ENCODE peak calls at places on chromosome X, in seven cellular contexts. K is A673, D is heart left ventricle, N is PC-3, I is kidney epithelial cell, L is fibroblast of lung, Y is spleen. B is an unnamed sample. For H3K36me3, the result is how much of the 10 kb centered on the place peaks cover.

GRCh38 chrX:2828404-2829065 is at the start of gene GYG2:
- DNase-seq in I (no peak), D (no peak), N (no peak), K (peak), Y (no peak), L (peak), B (peak)

GRCh38 chrX:68831405-68832100 is 2.7 kb downstream of the EFNB1 start:
- DNase-seq in L (no peak), I (no peak), N (no peak), K (no peak), D (no peak), Y (no peak), B (no peak)

GRCh38 chrX:108165349-108166111 is 74.0 kb downstream of the ATG4A start:
- DNase-seq in K (peak), N (peak), Y (no peak), I (no peak), D (no peak), L (peak), B (peak)

GRCh38 chrX:24146283-24146865 is 3.2 kb upstream of the ZFX start:
- DNase-seq in D (no peak), N (peak), Y (no peak), L (no peak), I (no peak), K (peak), B (no peak)

GRCh38 chrX:15906544-15906943 is 51.9 kb upstream of the AP1S2 start:
- DNase-seq in Y (no peak), L (peak), K (no peak), D (no peak), N (no peak), I (no peak), B (no peak)

GRCh38 chrX:11059923-11060322 is 51.2 kb upstream of the HCCS start:
- DNase-seq in D (no peak), N (peak), Y (no peak), L (no peak), I (no peak), K (no peak), B (peak)

GRCh38 chrX:103674531-103675454 is 11.7 kb downstream of the MORF4L2 start:
- DNase-seq in D (no peak), N (no peak), Y (no peak), I (no peak), K (no peak), L (no peak), B (no peak)

GRCh38 chrX:54043696-54044125 is 562 bp downstream of the PHF8 start:
- DNase-seq in D (peak), L (no peak), K (no peak), Y (peak), N (peak), I (no peak), B (peak)

GRCh38 chrX:149618871-149619270 is 12.7 kb downstream of the TMEM185A start:
- DNase-seq in Y (no peak), L (no peak), D (no peak), K (no peak), N (no peak), I (no peak), B (no peak)

GRCh38 chrX:86047174-86047991 is at the start of gene CHM:
- DNase-seq in N (peak), I (peak), L (peak), Y (peak), K (peak), D (no peak), B (peak)

GRCh38 chrX:136261316-136261715 is 10.1 kb upstream of the MAP7D3 start:
- DNase-seq in D (no peak), L (no peak), Y (no peak), K (no peak), I (no peak), N (peak), B (peak)

GRCh38 chrX:48156014-48156413 is 25.6 kb downstream of the SPACA5B start:
- DNase-seq in L (no peak), Y (no peak), D (no peak), K (no peak), N (no peak), I (no peak), B (no peak)

DNA sequence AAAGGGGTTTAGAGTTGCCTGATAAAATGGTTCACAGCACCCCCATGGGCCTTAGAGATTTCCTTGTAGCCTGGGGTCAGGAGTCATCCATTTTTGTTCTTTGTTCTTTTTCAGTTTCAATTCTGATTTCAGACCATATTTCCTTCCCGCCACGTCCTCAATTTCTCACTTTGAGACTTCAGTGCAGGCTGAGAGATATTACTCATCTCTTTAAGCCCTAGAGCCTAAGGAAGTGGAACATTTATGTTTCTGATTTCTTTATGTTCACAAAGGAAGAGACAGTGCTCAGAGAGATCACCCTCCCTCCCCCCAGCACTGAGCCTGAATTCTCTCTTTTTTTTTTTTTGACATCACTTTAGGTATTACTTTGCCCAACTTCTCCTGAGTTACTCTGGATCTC is 56.3 kb downstream of the MSN start:
- DNase-seq in L (no peak), I (no peak), D (no peak), Y (no peak), K (no peak), N (no peak), B (peak)
- H3K36me3 ChIP-seq in L (under half), I (under half), D (under half), Y (under half), K (under half), N (under half), B (under half)

DNA sequence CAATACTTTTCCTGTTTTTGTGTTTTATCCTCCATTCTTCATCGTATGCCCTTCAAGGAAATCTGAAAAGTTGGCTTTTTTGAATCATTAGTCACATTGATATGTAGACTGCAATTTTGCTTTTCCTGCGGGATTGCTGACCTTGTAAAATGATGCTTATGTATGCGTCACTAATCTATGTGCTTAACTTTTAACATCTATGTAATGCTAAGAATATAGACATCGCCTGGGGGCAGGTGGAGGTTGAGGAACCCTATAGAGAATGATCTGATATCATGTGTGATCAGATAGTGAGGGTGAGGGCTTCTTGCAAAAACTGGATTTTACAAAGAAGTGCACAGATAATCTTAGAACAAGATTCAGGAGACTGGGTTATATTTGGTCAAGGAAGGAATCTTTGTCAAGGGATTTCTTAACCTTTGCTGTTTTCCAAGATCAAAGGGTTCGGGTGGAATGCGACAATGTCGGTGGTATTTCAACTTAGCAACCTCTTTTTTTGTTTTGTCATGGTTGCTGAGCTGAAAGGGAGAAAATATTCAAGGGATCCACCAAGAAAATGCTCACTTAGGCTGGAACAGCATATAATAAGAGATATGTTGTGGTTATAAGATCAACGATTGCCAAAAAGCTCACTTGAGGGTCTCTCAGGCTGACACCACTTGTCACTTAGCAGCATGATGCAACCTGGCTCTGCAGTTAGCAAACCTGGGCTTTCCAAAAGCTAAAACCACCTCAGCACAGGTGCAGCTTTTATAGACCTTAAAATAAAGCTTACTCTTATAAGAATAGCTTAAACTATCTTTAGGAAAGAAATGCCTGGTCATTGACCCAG is 70.6 kb upstream of the PUDP start:
- DNase-seq in L (no peak), N (no peak), I (no peak), Y (no peak), K (no peak), D (no peak), B (no peak)
- H3K36me3 ChIP-seq in L (under half), N (under half), I (under half), Y (under half), K (under half), D (under half), B (under half)

DNA sequence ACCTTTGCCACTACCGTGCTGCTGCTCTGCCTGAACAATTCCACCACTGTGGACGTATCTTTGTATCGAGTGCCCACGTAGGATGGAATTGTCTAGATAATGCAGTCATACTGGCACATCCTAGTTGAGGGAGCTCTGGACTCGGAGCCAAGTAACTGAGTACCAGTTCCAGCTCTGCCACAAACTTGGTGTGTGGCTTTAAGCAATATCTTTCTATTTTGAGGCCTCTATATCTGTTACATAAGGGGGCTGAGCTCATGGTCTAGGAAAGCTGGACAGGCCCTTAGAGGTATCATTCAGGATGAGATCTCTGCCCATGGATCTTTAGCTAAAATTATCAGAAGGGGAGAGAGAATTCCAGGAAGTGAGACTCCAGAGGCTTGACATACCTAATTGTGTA is 12.4 kb downstream of the GABRE start:
- DNase-seq in D (no peak), K (no peak), Y (no peak), N (no peak), L (no peak), I (no peak), B (no peak)
- H3K36me3 ChIP-seq in D (under half), K (under half), Y (under half), N (under half), L (under half), I (under half), B (under half)

DNA sequence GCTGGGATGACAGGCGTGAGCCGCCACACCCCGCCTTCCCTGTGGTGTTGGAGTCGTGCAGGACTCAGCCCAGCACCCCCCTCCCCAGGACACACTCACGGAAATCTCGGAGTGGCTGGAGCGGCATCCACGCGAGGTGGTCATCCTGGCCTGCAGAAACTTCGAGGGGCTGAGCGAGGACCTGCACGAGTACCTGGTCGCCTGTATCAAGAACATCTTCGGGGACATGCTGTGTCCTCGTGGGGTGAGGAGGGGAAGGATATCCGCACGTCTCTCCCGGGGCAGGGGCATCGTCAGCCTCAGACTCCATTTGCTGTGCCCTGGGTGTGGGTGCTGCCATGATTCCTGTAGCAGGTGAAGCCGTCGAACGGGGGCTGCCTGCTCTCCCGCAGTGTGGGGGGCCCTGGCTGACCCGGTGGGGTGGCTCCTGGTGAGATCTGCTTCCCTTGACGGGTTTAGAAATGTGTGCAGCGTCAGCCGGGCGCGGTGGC is 10.3 kb downstream of the PLCXD1 start:
- DNase-seq in L (no peak), I (no peak), Y (peak), N (no peak), D (peak), K (no peak), B (no peak)
- H3K36me3 ChIP-seq in L (under half), I (under half), Y (under half), N (under half), D (under half), K (half or more), B (under half)

DNA sequence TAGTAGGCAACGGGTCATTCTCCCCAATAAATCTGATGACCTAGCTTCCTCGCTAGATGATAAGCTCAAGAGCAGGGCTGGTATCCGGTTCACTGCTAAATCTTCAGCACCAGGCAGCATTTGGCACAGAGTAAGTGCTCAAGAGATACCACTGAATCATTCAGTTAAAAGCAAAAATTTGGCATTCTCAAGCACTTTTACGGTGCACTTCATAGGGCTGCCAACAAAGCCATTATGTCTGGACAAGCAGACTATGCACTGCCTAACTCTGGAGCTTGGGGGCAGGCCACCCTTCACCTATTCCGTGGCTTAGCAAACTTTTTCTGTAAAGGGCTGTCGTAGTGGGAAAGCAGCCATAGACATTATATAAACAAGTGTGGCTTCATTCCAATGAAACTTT is 23.8 kb upstream of the CXorf38 start:
- DNase-seq in Y (no peak), N (no peak), K (no peak), L (no peak), I (no peak), D (no peak), B (no peak)
- H3K36me3 ChIP-seq in Y (half or more), N (under half), K (under half), L (under half), I (under half), D (half or more), B (under half)